ENCODE peak calls at places on chromosome 2, in seven cellular contexts. A, V, G, Q, X, N and C are unnamed samples.

GRCh38 chr2:241975593-241976284 is 106.2 kb downstream of the RTP5 start:
- DNase-seq in G (no peak), X (no peak), Q (no peak), A (no peak), N (no peak), V (no peak), C (no peak)

GRCh38 chr2:225766431-225766830 is 366.9 kb downstream of the NYAP2 start:
- DNase-seq in G (no peak), X (peak; percentile 6), A (no peak), V (no peak), Q (no peak), N (no peak), C (no peak)

GRCh38 chr2:61426267-61426897 is 44.5 kb downstream of the USP34 start:
- DNase-seq in X (no peak), Q (peak; percentile 77), N (no peak), A (no peak), G (peak; percentile 30), V (no peak), C (peak; percentile 12)

GRCh38 chr2:46951290-46952064 is 35.9 kb upstream of the MCFD2 start:
- DNase-seq in N (no peak), X (no peak), G (no peak), A (no peak), Q (no peak), V (no peak), C (no peak)

GRCh38 chr2:51350100-51350499 is 318.2 kb upstream of the NRXN1 start:
- DNase-seq in A (no peak), V (no peak), G (no peak), Q (no peak), N (no peak), X (peak; percentile 91), C (no peak)

GRCh38 chr2:128405467-128405900 is 86.8 kb upstream of the HS6ST1 start:
- DNase-seq in Q (no peak), G (no peak), A (no peak), N (no peak), V (no peak), X (no peak), C (no peak)

GRCh38 chr2:169478745-169479256 is 493 bp upstream of the BBS5 start:
- DNase-seq in G (peak; percentile 9), A (no peak), N (no peak), V (no peak), X (no peak), Q (no peak), C (no peak)

GRCh38 chr2:234930397-234930796 is 21.4 kb upstream of the SH3BP4 start:
- DNase-seq in A (no peak), V (no peak), Q (no peak), X (no peak), N (no peak), G (no peak), C (no peak)

GRCh38 chr2:37676274-37676673 is 4.8 kb upstream of the CDC42EP3 start:
- DNase-seq in X (peak; percentile 58), V (no peak), Q (peak; percentile 47), N (no peak), G (no peak), A (no peak), C (no peak)

GRCh38 chr2:46878886-46879285 is 36.7 kb downstream of the MCFD2 start:
- DNase-seq in A (peak; percentile 79), G (no peak), N (no peak), V (no peak), X (peak; percentile 84), Q (no peak), C (no peak)

GRCh38 chr2:118848381-118849225 is 1.2 kb upstream of the EN1 start:
- DNase-seq in X (no peak), G (no peak), Q (no peak), N (no peak), A (no peak), V (no peak), C (no peak)

GRCh38 chr2:217753460-217754200 is 249.2 kb downstream of the TNS1 start:
- DNase-seq in Q (no peak), N (no peak), G (no peak), X (peak; percentile 71), A (no peak), V (no peak), C (no peak)

GRCh38 chr2:96402591-96402990 is 67.0 kb downstream of the NCAPH start:
- DNase-seq in A (no peak), G (no peak), N (peak; percentile 3), Q (no peak), X (no peak), V (no peak), C (no peak)

GRCh38 chr2:11866358-11867335 is 120.2 kb downstream of the LPIN1 start:
- DNase-seq in V (no peak), G (no peak), N (no peak), A (no peak), Q (no peak), X (no peak), C (no peak)

GRCh38 chr2:153408708-153409107 is 69.9 kb downstream of the RPRM start:
- DNase-seq in X (no peak), Q (no peak), N (no peak), V (no peak), A (no peak), G (no peak), C (no peak)

GRCh38 chr2:8676915-8677645 is 4.8 kb upstream of the ID2 start:
- DNase-seq in V (no peak), G (peak; percentile 50), N (no peak), A (peak; percentile 27), Q (no peak), X (peak; percentile 9), C (no peak)

GRCh38 chr2:239275871-239276812 is 124.7 kb downstream of the HDAC4 start:
- DNase-seq in N (peak; percentile 42), A (no peak), G (no peak), Q (no peak), X (no peak), V (peak; percentile 65), C (no peak)

GRCh38 chr2:213995400-213996105 is 415.3 kb upstream of the VWC2L start:
- DNase-seq in Q (peak; percentile 42), N (no peak), A (no peak), G (no peak), V (no peak), X (peak; percentile 94), C (no peak)

GRCh38 chr2:165870346-165870745 is 76.3 kb upstream of the GALNT3 start:
- DNase-seq in V (no peak), X (no peak), A (no peak), N (no peak), G (no peak), Q (no peak), C (no peak)

GRCh38 chr2:217248312-217248935 is 388.6 kb upstream of the TNP1 start:
- DNase-seq in N (no peak), Q (no peak), G (peak; percentile 98), X (peak; percentile 74), V (peak; percentile 85), A (peak; percentile 85), C (no peak)

DNA sequence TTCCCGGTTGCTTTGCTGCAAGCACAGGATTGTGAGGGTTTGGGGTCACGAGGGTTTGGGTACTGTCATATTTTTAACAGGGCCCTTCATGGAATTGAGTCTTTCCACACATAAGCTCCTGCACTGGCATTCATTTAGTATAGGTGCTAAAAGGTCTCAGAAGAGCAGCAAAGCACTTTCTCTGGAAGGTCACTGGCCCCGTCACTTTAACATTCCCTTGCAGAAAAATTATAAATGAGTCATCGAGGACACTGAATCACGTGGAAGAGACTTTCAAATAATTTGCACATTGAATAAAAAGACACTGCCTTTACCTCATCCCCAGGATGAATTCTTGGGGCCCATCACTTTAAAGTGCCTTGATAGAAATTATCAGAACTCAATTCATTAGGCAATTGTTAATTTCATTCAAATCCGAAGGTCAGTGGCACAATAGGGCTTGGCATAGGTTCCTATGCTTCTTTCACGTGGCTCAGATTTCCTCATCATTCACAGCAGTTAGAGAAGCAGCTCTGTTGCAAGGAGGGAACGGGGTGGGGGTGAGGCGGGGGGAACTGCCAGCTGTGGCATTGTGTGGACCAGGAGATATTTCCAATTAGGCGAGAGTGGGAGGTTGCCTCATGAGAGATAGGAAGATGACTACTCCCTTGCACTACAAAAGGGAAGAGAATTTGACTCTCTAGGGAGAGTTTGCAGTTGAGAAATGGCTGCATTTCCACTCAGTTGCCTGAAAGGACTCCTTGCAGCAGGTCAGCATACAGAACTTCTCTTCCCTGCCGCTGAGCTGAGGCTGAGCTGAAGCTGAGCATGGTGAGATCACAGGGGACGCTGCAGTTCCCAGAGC is 86.4 kb upstream of the NPAS2 start:
- DNase-seq in G (no peak), V (peak; percentile 61), Q (no peak), X (peak; percentile 75), A (no peak), N (peak; percentile 33), C (no peak)
- H3K27ac ChIP-seq in G (no peak overlapping the region), V (no peak overlapping the region), Q (peak overlapping the region; percentile 69), X (peak overlapping the region; percentile 26), A (no peak overlapping the region), N (peak overlapping the region; percentile 70), C (no peak overlapping the region)

DNA sequence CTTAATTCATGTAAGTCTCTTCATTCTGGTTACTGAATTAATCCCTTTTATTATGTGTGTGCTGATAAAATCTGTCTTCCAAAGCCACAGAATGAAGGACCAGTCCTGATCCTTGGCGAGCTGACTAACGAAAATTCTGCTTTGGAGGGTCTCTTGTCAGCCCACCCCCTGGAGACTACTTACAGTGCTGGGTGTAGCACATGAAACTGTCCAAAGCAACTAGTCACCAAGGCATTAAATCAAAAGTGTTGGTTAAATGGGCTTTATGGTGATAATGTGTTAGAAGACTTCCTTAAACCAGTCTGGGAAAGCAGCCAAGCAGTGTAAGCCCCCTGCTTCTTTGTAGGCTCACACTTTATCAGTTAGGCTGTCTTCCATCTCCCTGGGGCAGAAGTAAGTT is 420.2 kb downstream of the SUCLG1 start:
- DNase-seq in Q (no peak), V (no peak), X (no peak), N (no peak), A (no peak), G (no peak), C (no peak)
- TF ChIP-seq POLR2A in Q (no peak), V (no peak), X (no peak), N (no peak), A (no peak), G (no peak), C (no peak)

GRCh38 chr2:74575320-74575719 is 20.8 kb downstream of the DOK1 start:
- DNase-seq in G (no peak), X (no peak), V (no peak), Q (no peak), N (no peak), A (no peak), C (no peak)

GRCh38 chr2:74577448-74577847 is 22.9 kb downstream of the DOK1 start:
- DNase-seq in V (no peak), A (peak; percentile 25), N (no peak), X (peak; percentile 64), Q (no peak), G (no peak), C (no peak)

GRCh38 chr2:74578476-74578875 is 24.0 kb downstream of the DOK1 start:
- DNase-seq in X (no peak), Q (no peak), A (no peak), N (no peak), G (no peak), V (no peak), C (no peak)

GRCh38 chr2:74576151-74576755 is 21.7 kb downstream of the DOK1 start:
- DNase-seq in G (no peak), A (no peak), Q (no peak), V (no peak), N (no peak), X (peak; percentile 88), C (no peak)

GRCh38 chr2:74576830-74577229 is 22.3 kb downstream of the DOK1 start:
- DNase-seq in A (no peak), Q (no peak), V (no peak), G (no peak), N (no peak), X (peak; percentile 90), C (no peak)
- H3K27ac ChIP-seq in A (peak overlapping the region; percentile 48), Q (no peak overlapping the region), V (no peak overlapping the region), G (no peak overlapping the region), N (peak overlapping the region; percentile 80), X (peak overlapping the region; percentile 84), C (peak overlapping the region; percentile 65)

GRCh38 chr2:27496357-27497287 is at the start of gene GCKR:
- DNase-seq in N (peak; percentile 32), Q (no peak), V (no peak), G (no peak), A (no peak), X (peak; percentile 52), C (no peak)
- TF ChIP-seq POLR2A in N (no peak), Q (no peak), V (no peak), G (no peak), A (no peak), X (no peak), C (no peak)